ENCODE peak calls at places on chromosomes 12 and 14, in six cellular contexts. K, T, X, W, Y and N are unnamed samples.
A peak's percentile ranks its signal among the peaks of the same experiment; 100 is the strongest.

GRCh38 chr12:40829738-40830144 is 137.5 kb downstream of the CNTN1 start:
- DNase-seq in T (no peak), W (no peak), K (no peak), X (no peak), Y (no peak), N (no peak)

GRCh38 chr12:3559601-3560294 is 68.7 kb downstream of the PRMT8 start:
- DNase-seq in X (no peak), W (no peak), Y (no peak), K (no peak), T (no peak), N (no peak)

GRCh38 chr12:105995986-105996385 is 142.8 kb downstream of the NUAK1 start:
- DNase-seq in W (no peak), K (no peak), T (no peak), X (no peak), Y (no peak), N (no peak)

GRCh38 chr14:48251290-48251689 is 575.9 kb upstream of the MDGA2 start:
- DNase-seq in K (no peak), T (no peak), Y (no peak), W (no peak), X (no peak), N (no peak)

GRCh38 chr12:27367078-27367477 is 34.4 kb downstream of the BMAL2 start:
- DNase-seq in X (no peak), K (no peak), W (no peak), Y (no peak), T (peak; percentile 5), N (no peak)

GRCh38 chr14:103519043-103519836 is 3.4 kb downstream of the CKB start:
- DNase-seq in W (peak; percentile 45), X (no peak), K (no peak), T (no peak), Y (no peak), N (no peak)

GRCh38 chr12:18250313-18250916 is 10.9 kb upstream of the PIK3C2G start:
- DNase-seq in K (no peak), W (no peak), X (no peak), T (peak; percentile 69), Y (peak; percentile 54), N (no peak)

GRCh38 chr14:36884049-36884448 is 222.4 kb downstream of the PAX9 start:
- DNase-seq in K (no peak), W (no peak), X (no peak), T (no peak), Y (no peak), N (no peak)

GRCh38 chr14:102155150-102155549 is 15.5 kb downstream of the WDR20 start:
- DNase-seq in Y (no peak), T (no peak), W (no peak), X (no peak), K (no peak), N (no peak)

GRCh38 chr12:96445743-96446655 is 43.4 kb upstream of the CFAP54 start:
- DNase-seq in Y (peak; percentile 80), X (peak; percentile 10), T (peak; percentile 99), W (no peak), K (no peak), N (peak; percentile 56)

GRCh38 chr14:30751646-30752416 is 122.5 kb upstream of the COCH start:
- DNase-seq in X (no peak), W (no peak), T (no peak), Y (peak; percentile 22), K (no peak), N (no peak)

GRCh38 chr12:125403843-125404242 is 338.6 kb downstream of the AACS start:
- DNase-seq in K (no peak), W (no peak), X (no peak), T (no peak), Y (no peak), N (no peak)

GRCh38 chr12:107287436-107288413 is 194.4 kb upstream of the CRY1 start:
- DNase-seq in Y (peak; percentile 1), W (no peak), T (no peak), K (no peak), X (no peak), N (peak; percentile 6)

GRCh38 chr12:27474344-27474743 is 27.8 kb downstream of the SMCO2 start:
- DNase-seq in T (no peak), W (no peak), X (no peak), Y (no peak), K (no peak), N (no peak)

GRCh38 chr12:6684609-6685008 is 4.6 kb downstream of the ZNF384 start:
- DNase-seq in T (no peak), W (no peak), X (no peak), Y (peak; percentile 64), K (peak; percentile 32), N (no peak)

GRCh38 chr14:51776102-51776894 is 84.1 kb upstream of the GNG2 start:
- DNase-seq in W (no peak), X (peak; percentile 4), T (peak; percentile 40), K (peak; percentile 53), Y (peak; percentile 74), N (peak; percentile 20)

GRCh38 chr14:21496453-21496852 is 14.7 kb downstream of the METTL3 start:
- DNase-seq in W (no peak), K (no peak), X (no peak), T (no peak), Y (no peak), N (no peak)

GRCh38 chr12:43653917-43654316 is 101.9 kb upstream of the ADAMTS20 start:
- DNase-seq in X (no peak), T (no peak), Y (no peak), W (no peak), K (no peak), N (no peak)

GRCh38 chr12:75961878-75962277 is 69.7 kb downstream of the PHLDA1 start:
- DNase-seq in K (no peak), W (no peak), Y (no peak), X (no peak), T (no peak), N (no peak)

GRCh38 chr14:40618225-40618898 is 988.3 kb upstream of the LRFN5 start:
- DNase-seq in T (no peak), X (no peak), K (no peak), W (no peak), Y (no peak), N (no peak)

GRCh38 chr12:109777544-109777943 is 55.7 kb downstream of the TRPV4 start:
- DNase-seq in T (no peak), Y (peak; percentile 80), K (no peak), X (peak; percentile 9), W (peak; percentile 30), N (no peak)

GRCh38 chr14:89121961-89122675 is 294.9 kb downstream of the FOXN3 start:
- DNase-seq in Y (no peak), K (no peak), T (no peak), X (no peak), W (no peak), N (no peak)

GRCh38 chr14:35285168-35285990 is 6.8 kb upstream of the PSMA6 start:
- DNase-seq in X (no peak), T (no peak), K (no peak), W (no peak), Y (peak; percentile 91), N (no peak)

GRCh38 chr12:52053570-52054209 is 2.4 kb downstream of the NR4A1 start:
- DNase-seq in W (no peak), T (no peak), Y (no peak), K (no peak), X (peak; percentile 50), N (no peak)

GRCh38 chr14:101506211-101506920 is 54.9 kb upstream of the DIO3 start:
- DNase-seq in W (peak; percentile 30), K (no peak), X (no peak), Y (no peak), T (no peak), N (no peak)

GRCh38 chr12:50087995-50088394 is 2.9 kb downstream of the SMARCD1 start:
- DNase-seq in X (no peak), T (peak; percentile 80), W (no peak), K (no peak), Y (no peak), N (no peak)

GRCh38 chr12:12562016-12562483 is 613 bp downstream of the DUSP16 start:
- DNase-seq in W (peak; percentile 60), T (no peak), K (no peak), X (peak; percentile 11), Y (peak; percentile 57), N (peak; percentile 17)